ENCODE peak calls at places on chromosomes 5 and 9, in four cellular contexts. O is stimulated activated naive B cell treated with anti-CD40 and anti-IgM and Interleukin-4, amounts not matched to agents 10 μg/mL and 1 μg/mL and 100 μg/mL, for 72 hours; M is activated CD8-positive, alpha-beta memory T cell treated with anti-CD3 and anti-CD28 coated beads, Interleukin-2, amount 10 ng/mL, durations not matched to agents 7 days and 5 days; B is aorta. Z is an unnamed sample.

GRCh38 chr5:131514316-131515275 is 120.4 kb downstream of the RAPGEF6 start:
- ATAC-seq in M (peak; percentile 86), O (no peak), B (no peak), Z (no peak)

GRCh38 chr5:14281746-14282181 is 138.6 kb downstream of the TRIO start:
- ATAC-seq in O (peak; percentile 65), M (peak; percentile 53), B (no peak), Z (no peak)

GRCh38 chr5:142432369-142432863 is 107.6 kb upstream of the SPRY4 start:
- ATAC-seq in B (peak; percentile 49), O (peak; percentile 93), M (peak; percentile 75), Z (no peak)

GRCh38 chr5:107457881-107458280 is 212.9 kb downstream of the EFNA5 start:
- ATAC-seq in M (no peak), O (no peak), B (no peak), Z (no peak)

GRCh38 chr5:98933446-98934072 is 4.8 kb upstream of the CHD1 start:
- ATAC-seq in M (no peak), O (peak; percentile 35), B (no peak), Z (no peak)

GRCh38 chr5:53777864-53778618 is 217.6 kb downstream of the NDUFS4 start:
- ATAC-seq in B (no peak), M (peak; percentile 27), O (no peak), Z (no peak)

GRCh38 chr5:133552925-133553525 is 59.3 kb downstream of the FSTL4 start:
- ATAC-seq in B (peak; percentile 73), O (peak; percentile 88), M (peak; percentile 61), Z (no peak)

GRCh38 chr5:138706655-138707480 is 46.4 kb upstream of the CTNNA1 start:
- ATAC-seq in B (peak; percentile 48), O (no peak), M (no peak), Z (no peak)

GRCh38 chr9:133225171-133226011 is 16.3 kb upstream of the OBP2B start:
- ATAC-seq in B (peak; percentile 13), O (no peak), M (no peak), Z (no peak)

GRCh38 chr9:86115886-86116285 is 16.5 kb upstream of the GOLM1 start:
- ATAC-seq in O (no peak), M (no peak), B (no peak), Z (no peak)

GRCh38 chr5:110179291-110179690 is 489.6 kb downstream of the MAN2A1 start:
- ATAC-seq in M (no peak), B (no peak), O (no peak), Z (no peak)

GRCh38 chr5:10503997-10504761 is 59.7 kb upstream of the ANKRD33B start:
- ATAC-seq in M (no peak), O (no peak), B (no peak), Z (no peak)

GRCh38 chr5:97150401-97150800 is 8.0 kb upstream of the LIX1 start:
- ATAC-seq in B (no peak), O (no peak), M (no peak), Z (no peak)

GRCh38 chr9:105432247-105432857 is 15.5 kb upstream of the FSD1L start:
- ATAC-seq in M (no peak), B (no peak), O (no peak), Z (no peak)

GRCh38 chr9:77933019-77933418 is 98.6 kb downstream of the GNAQ start:
- ATAC-seq in M (no peak), O (no peak), B (no peak), Z (no peak)

GRCh38 chr5:56306433-56307150 is 73.5 kb upstream of the ANKRD55 start:
- ATAC-seq in B (no peak), M (no peak), O (no peak), Z (no peak)

GRCh38 chr5:144370273-144370672 is 199.6 kb downstream of the KCTD16 start:
- ATAC-seq in M (no peak), O (no peak), B (no peak), Z (no peak)

GRCh38 chr9:89390578-89390977 is 72.3 kb downstream of the SECISBP2 start:
- ATAC-seq in O (no peak), M (no peak), B (no peak), Z (no peak)

GRCh38 chr5:75021229-75021628 is 31.1 kb downstream of the GCNT4 start:
- ATAC-seq in B (no peak), O (no peak), M (no peak), Z (no peak)

GRCh38 chr9:37944266-37944650 is 40.3 kb upstream of the SLC25A51 start:
- ATAC-seq in O (no peak), M (no peak), B (peak; percentile 3), Z (no peak)

GRCh38 chr5:38672059-38672791 is 115.8 kb upstream of the LIFR start:
- ATAC-seq in M (no peak), O (no peak), B (peak; percentile 44), Z (no peak)

GRCh38 chr9:132894857-132895846 is 16.5 kb downstream of the SPACA9 start:
- ATAC-seq in O (no peak), M (no peak), B (no peak), Z (no peak)

GRCh38 chr5:176677209-176677931 is 30.1 kb downstream of the TSPAN17 start:
- ATAC-seq in B (no peak), O (no peak), M (no peak), Z (no peak)

GRCh38 chr5:490116-491094 is 33.8 kb downstream of the SLC9A3 start:
- ATAC-seq in M (no peak), O (no peak), B (no peak), Z (no peak)

GRCh38 chr5:180212363-180213255 is 3.6 kb upstream of the RASGEF1C start:
- ATAC-seq in B (no peak), O (no peak), M (no peak), Z (no peak)

GRCh38 chr5:109281136-109281690 is 128.6 kb downstream of the PJA2 start:
- ATAC-seq in O (no peak), M (no peak), B (no peak), Z (no peak)

GRCh38 chr9:72823971-72824370 is 128.9 kb downstream of the ALDH1A1 start:
- ATAC-seq in B (no peak), O (no peak), M (no peak), Z (no peak)

GRCh38 chr9:36442710-36443109 is 42.6 kb upstream of the RNF38 start:
- ATAC-seq in M (no peak), O (no peak), B (no peak), Z (no peak)